ENCODE peak calls at places on chromosomes 13 and 19, in eight cellular contexts. X is testis, S is Peyer's patch, H is IMR-90, O is astrocyte, D is tibial artery, T is cardiac muscle cell, K is PC-3. J is an unnamed sample. For H3K4me1, the result is how much of the 10 kb centered on the place peaks cover.

GRCh38 chr13:28574617-28575142 is 79.8 kb upstream of the FLT1 start:
- DNase-seq in T (peak), O (peak), D (no peak), X (no peak), H (peak), K (peak), S (peak), J (peak)

GRCh38 chr13:102399791-102400618 is 1.8 kb downstream of the FGF14 start:
- DNase-seq in X (peak), D (no peak), H (no peak), S (no peak), T (no peak), K (no peak), O (no peak), J (peak)

GRCh38 chr13:52845334-52845761 is 3.1 kb downstream of the PCDH8 start:
- DNase-seq in S (no peak), K (no peak), D (no peak), X (no peak), T (no peak), H (no peak), O (no peak), J (no peak)

GRCh38 chr19:55538132-55538531 is 1.2 kb upstream of the SBK2 start:
- DNase-seq in X (no peak), T (no peak), D (no peak), S (no peak), O (no peak), H (no peak), K (no peak), J (no peak)

GRCh38 chr19:50551713-50552187 is 16.5 kb downstream of the LRRC4B start:
- DNase-seq in X (peak), S (no peak), H (no peak), D (no peak), O (no peak), K (no peak), T (peak), J (no peak)

GRCh38 chr19:50252111-50252886 is 48.9 kb downstream of the MYH14 start:
- DNase-seq in D (no peak), T (peak), K (peak), H (no peak), O (no peak), S (peak), X (peak), J (no peak)

GRCh38 chr13:23381877-23382276 is 51.6 kb downstream of the SACS start:
- DNase-seq in X (no peak), D (no peak), O (no peak), K (no peak), S (no peak), T (peak), H (no peak), J (no peak)

GRCh38 chr19:4310247-4311121 is 6.1 kb downstream of the FSD1 start:
- DNase-seq in K (peak), T (no peak), O (no peak), X (peak), H (no peak), D (no peak), S (no peak), J (no peak)

GRCh38 chr13:107680115-107680514 is 535.2 kb downstream of the LIG4 start:
- DNase-seq in H (peak), T (peak), S (no peak), K (peak), O (no peak), X (peak), D (no peak), J (no peak)

GRCh38 chr13:87671824-87672603 is 843 bp downstream of the SLITRK5 start:
- DNase-seq in O (no peak), T (no peak), X (no peak), H (no peak), K (no peak), D (no peak), S (peak), J (no peak)

GRCh38 chr13:32883501-32883900 is 132.7 kb upstream of the KL start:
- DNase-seq in S (no peak), T (peak), O (peak), X (peak), D (no peak), H (peak), K (no peak), J (no peak)

GRCh38 chr13:33953203-33953602 is 135.3 kb downstream of the RFC3 start:
- DNase-seq in D (no peak), K (peak), O (peak), X (no peak), S (no peak), T (peak), H (peak), J (peak)

GRCh38 chr13:22589880-22590279 is 590.9 kb upstream of the SGCG start:
- DNase-seq in H (no peak), T (no peak), S (no peak), D (no peak), X (no peak), K (no peak), O (no peak), J (no peak)

GRCh38 chr19:37362733-37363132 is 8.2 kb upstream of the ZNF527 start:
- DNase-seq in H (no peak), K (no peak), T (peak), D (no peak), X (no peak), S (no peak), O (no peak), J (no peak)

GRCh38 chr19:31054430-31054829 is 294.8 kb downstream of the TSHZ3 start:
- DNase-seq in S (peak), X (peak), T (peak), O (peak), D (peak), K (no peak), H (peak), J (peak)

GRCh38 chr19:58044886-58045285 is 11.1 kb downstream of the ZSCAN1 start:
- DNase-seq in X (peak), O (no peak), T (no peak), D (no peak), S (no peak), K (no peak), H (no peak), J (no peak)

GRCh38 chr13:46171223-46171622 is 10.8 kb downstream of the LCP1 start:
- DNase-seq in D (no peak), X (no peak), O (no peak), S (no peak), K (no peak), T (no peak), H (no peak), J (no peak)

GRCh38 chr19:49599378-49600298 is 8.7 kb downstream of the PRR12 start:
- DNase-seq in D (no peak), K (no peak), H (no peak), T (no peak), O (no peak), X (no peak), S (no peak), J (no peak)

GRCh38 chr19:31139871-31140505 is 209.2 kb downstream of the TSHZ3 start:
- DNase-seq in S (no peak), O (peak), T (peak), H (peak), X (no peak), D (no peak), K (peak), J (peak)

GRCh38 chr13:97567510-97568243 is 133.7 kb downstream of the RAP2A start:
- DNase-seq in S (peak), O (peak), X (no peak), T (peak), K (peak), D (no peak), H (peak), J (peak)

DNA sequence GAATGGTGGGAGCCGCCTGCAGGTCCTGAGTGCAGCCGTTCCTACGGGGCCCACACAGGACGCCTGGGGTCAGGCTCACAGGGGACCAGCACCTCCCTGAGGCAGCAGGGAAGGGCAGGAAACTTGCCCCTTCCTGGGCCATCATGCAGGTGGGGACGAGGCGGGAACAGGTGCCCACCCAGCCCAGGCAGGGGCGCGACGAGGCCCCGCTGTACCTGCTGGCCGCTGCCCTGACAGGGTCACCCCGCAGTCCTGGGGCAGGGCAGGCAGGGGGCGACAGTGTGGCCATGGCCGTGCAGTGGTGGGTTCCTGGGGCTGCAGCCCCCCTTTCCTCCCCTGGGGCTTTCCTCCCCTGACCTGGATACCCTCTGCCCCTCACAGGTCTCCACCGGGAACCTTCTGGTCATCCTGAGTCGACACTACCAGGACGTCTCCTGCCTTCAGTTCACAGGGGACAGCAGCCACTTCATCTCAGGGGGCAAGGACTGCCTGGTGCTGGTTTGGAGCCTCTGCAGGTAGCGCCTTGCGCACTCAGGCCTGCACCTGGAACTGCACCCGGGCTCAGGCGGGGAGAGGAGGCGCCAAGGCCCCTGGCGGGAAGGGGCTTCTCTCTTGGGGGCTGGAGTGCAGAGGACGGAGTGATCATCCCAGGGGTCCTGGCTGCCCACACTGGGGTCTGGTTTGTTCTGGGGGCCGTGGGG is 5.4 kb downstream of the WDR18 start:
- DNase-seq in X (no peak), H (no peak), O (no peak), D (no peak), K (no peak), S (no peak), T (no peak), J (no peak)
- TF ChIP-seq CTCF in X (no peak), H (peak), O (peak), D (peak), K (peak), S (no peak), T (peak), J (peak)

GRCh38 chr19:2625434-2625833 is 77.1 kb downstream of the GNG7 start:
- DNase-seq in X (no peak), S (peak), K (no peak), H (no peak), T (no peak), O (no peak), D (peak), J (no peak)
- H3K4me1 ChIP-seq in X (under half), S (under half), K (under half), H (under half), T (under half), O (under half), D (under half), J (under half)

GRCh38 chr19:16327131-16327450 is 2.5 kb downstream of the KLF2 start:
- DNase-seq in X (no peak), S (no peak), K (no peak), T (no peak), O (no peak), H (no peak), D (no peak), J (no peak)

GRCh38 chr19:16327501-16327900 is 2.9 kb downstream of the KLF2 start:
- DNase-seq in T (no peak), O (no peak), S (peak), K (no peak), D (no peak), X (no peak), H (no peak), J (no peak)

GRCh38 chr19:16330368-16330801 is 5.8 kb downstream of the KLF2 start:
- DNase-seq in K (peak), H (peak), O (peak), X (peak), T (peak), D (peak), S (peak), J (peak)

GRCh38 chr19:16327911-16328823 is 3.5 kb downstream of the KLF2 start:
- DNase-seq in K (no peak), H (peak), T (peak), S (peak), D (peak), O (no peak), X (peak), J (peak)

GRCh38 chr19:16328824-16329482 is 4.3 kb downstream of the KLF2 start:
- DNase-seq in S (peak), H (peak), X (peak), O (no peak), T (no peak), D (no peak), K (no peak), J (no peak)
- TF ChIP-seq CTCF in S (no peak), H (no peak), X (no peak), O (no peak), T (peak), D (no peak), K (peak), J (peak)

DNA sequence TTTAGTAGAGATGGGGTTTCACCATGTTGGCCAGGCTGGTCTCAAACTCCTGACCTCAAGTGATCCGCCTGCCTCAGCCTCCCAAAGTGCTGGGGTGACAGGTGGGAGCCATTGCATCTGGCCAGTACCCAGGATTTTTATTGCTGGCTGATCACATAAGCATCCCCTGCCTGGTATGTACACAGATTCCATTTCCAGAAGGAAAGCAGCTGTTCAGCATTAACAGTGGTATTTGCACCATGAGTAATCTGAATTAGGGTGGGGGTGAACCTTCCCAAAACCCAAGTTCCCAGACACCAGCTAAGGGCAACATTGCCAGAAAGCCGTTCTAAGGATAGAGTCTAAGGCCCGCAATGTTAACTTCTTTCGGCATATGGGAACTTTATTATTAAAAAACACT is 7.3 kb downstream of the ZNF555 start:
- DNase-seq in D (no peak), S (no peak), O (no peak), K (no peak), H (peak), X (no peak), T (no peak), J (no peak)
- H3K4me1 ChIP-seq in D (under half), S (under half), O (under half), K (under half), H (under half), X (under half), T (under half), J (under half)

DNA sequence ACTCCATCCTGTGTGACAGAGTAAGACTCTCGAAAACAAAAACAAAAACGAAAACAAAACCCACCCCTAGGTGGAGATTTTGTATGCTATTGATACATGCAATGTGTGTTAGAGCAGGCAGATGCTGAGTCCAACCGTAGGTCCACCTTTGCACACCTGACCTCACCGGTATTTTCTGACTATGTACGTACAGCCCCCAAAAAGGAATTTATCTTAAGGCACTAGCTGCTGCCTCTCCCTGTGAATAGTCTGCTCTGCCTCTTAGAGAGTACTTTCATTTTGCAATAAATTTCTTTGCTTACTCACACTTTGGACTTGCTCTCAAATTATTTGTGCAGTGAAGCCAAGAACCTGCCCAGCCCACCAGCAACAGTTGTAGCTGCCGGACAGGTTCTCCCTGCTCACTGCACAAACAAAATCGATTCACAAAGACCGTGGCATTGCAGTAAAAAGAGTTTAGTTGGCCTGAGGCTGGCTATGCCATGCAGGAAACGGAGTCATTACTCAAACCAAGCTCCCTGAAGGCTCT is 8.2 kb upstream of the ZNF77 start:
- DNase-seq in T (no peak), S (peak), X (no peak), K (peak), O (no peak), D (no peak), H (no peak), J (peak)
- TF ChIP-seq CTCF in T (no peak), S (peak), X (no peak), K (no peak), O (no peak), D (no peak), H (no peak), J (peak)

GRCh38 chr13:73967397-73968165 is 166.6 kb downstream of the KLF12 start:
- DNase-seq in D (no peak), T (no peak), X (no peak), H (no peak), S (no peak), O (no peak), K (no peak), J (no peak)
- H3K4me1 ChIP-seq in D (under half), T (under half), X (under half), H (under half), S (under half), O (under half), K (under half), J (under half)

DNA sequence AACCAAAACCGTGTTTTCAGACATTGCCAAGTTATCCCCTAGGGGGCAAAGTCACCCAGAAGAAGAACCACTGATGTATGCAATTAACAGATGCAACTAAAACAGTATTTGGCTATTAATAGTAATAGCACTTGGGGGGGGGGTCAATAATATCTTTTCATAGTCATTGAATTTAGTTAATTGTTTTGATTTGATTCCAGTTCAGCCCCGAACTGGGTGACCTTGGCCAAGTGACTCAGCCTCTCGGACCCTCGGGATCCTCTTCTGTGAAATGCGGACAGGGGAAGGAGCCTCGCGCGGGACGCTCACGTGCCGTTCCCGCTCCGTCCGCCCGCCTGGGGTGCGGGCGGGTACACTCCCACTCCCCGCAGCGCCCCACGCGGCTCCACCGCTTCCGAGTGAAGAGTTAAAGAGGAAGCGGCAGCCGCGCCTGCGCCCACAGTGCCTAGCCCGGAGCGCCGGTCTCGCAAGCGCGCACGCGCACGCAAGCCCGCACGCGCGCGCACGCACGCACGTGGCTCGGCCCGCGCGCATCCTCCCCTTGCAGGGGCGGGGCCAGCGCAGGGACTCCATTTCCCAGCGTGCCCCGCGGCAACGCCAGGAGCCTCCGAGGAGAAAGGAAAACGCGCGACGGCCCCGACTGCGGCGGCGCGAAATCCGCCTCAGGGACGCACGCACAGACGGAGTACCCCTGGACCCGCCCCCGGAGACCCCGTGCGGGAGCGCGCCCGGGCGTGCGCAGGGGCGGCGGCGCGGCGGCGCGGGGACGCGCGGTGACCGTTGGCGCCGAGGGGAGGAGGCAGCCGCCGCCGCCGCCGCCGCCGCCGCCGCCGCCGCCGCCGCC is at the start of gene DAZAP1:
- DNase-seq in T (peak), K (peak), H (peak), S (peak), O (peak), D (peak), X (peak), J (peak)
- TF ChIP-seq CTCF in T (peak), K (peak), H (peak), S (peak), O (peak), D (no peak), X (peak), J (peak)

DNA sequence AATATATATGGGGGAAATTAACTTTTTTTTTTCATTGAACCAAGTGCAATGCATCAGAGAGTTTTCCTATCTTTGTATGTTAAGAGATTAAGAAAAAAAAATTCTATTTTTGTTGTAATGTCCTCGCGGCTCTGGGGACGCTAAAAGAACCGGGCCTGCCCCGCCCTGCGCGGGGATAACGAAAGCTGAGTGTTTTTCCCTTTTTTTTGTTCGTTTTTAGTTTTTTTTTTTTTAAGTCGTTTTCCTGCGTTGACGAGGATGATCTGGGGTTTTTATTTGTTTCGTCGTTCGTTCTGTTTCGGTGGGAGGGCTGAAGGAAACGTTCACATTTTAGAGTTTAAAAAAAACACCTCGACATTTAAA is 5.7 kb downstream of the LYL1 start:
- DNase-seq in T (no peak), X (no peak), D (no peak), O (no peak), S (no peak), H (no peak), K (no peak), J (no peak)
- H3K4me1 ChIP-seq in T (under half), X (under half), D (under half), O (under half), S (under half), H (under half), K (under half), J (under half)

GRCh38 chr19:42683917-42684513 is 56.3 kb downstream of the PSG3 start:
- DNase-seq in O (peak), X (peak), H (peak), T (peak), S (peak), D (no peak), K (peak), J (peak)
- TF ChIP-seq CTCF in O (peak), X (peak), H (peak), T (peak), S (peak), D (no peak), K (peak), J (peak)

J was measured in foreskin keratinocyte.